ENCODE peak calls at places on chromosome 6, in nine cellular contexts. One of them, this sample, is unnamed.

GRCh38 chr6:126944512-126944911 is 174.0 kb upstream of the RSPO3 start:
- DNase-seq in ecto neural progenitor cell: no peak
- DNase-seq in CD4-positive, alpha-beta memory T cell: no peak
- DNase-seq in activated CD4-positive, CD25-positive, alpha-beta regulatory T cell: no peak
- DNase-seq in mucosa of descending colon: no peak
- DNase-seq in cerebellar cortex: no peak
- DNase-seq in epithelial cell of esophagus: no peak
- DNase-seq in NCI-H1092: no peak
- DNase-seq in fibroblast of mammary gland: peak
- DNase-seq in this sample: no peak

GRCh38 chr6:146503096-146503495 is 40.5 kb upstream of the RAB32 start:
- DNase-seq in CD4-positive, alpha-beta memory T cell: no peak
- DNase-seq in epithelial cell of esophagus: no peak
- DNase-seq in cerebellar cortex: no peak
- DNase-seq in activated CD4-positive, CD25-positive, alpha-beta regulatory T cell: no peak
- DNase-seq in fibroblast of mammary gland: no peak
- DNase-seq in mucosa of descending colon: no peak
- DNase-seq in NCI-H1092: no peak
- DNase-seq in ecto neural progenitor cell: no peak
- DNase-seq in this sample: no peak

GRCh38 chr6:108363756-108364356 is 69.0 kb downstream of the AFG1L start:
- DNase-seq in activated CD4-positive, CD25-positive, alpha-beta regulatory T cell: no peak
- DNase-seq in fibroblast of mammary gland: no peak
- DNase-seq in epithelial cell of esophagus: peak
- DNase-seq in CD4-positive, alpha-beta memory T cell: no peak
- DNase-seq in mucosa of descending colon: no peak
- DNase-seq in ecto neural progenitor cell: no peak
- DNase-seq in cerebellar cortex: no peak
- DNase-seq in NCI-H1092: no peak
- DNase-seq in this sample: no peak

GRCh38 chr6:170035896-170036295 is 255.0 kb downstream of the DLL1 start:
- DNase-seq in cerebellar cortex: no peak
- DNase-seq in CD4-positive, alpha-beta memory T cell: no peak
- DNase-seq in fibroblast of mammary gland: no peak
- DNase-seq in activated CD4-positive, CD25-positive, alpha-beta regulatory T cell: no peak
- DNase-seq in NCI-H1092: no peak
- DNase-seq in mucosa of descending colon: no peak
- DNase-seq in ecto neural progenitor cell: no peak
- DNase-seq in epithelial cell of esophagus: no peak
- DNase-seq in this sample: no peak

GRCh38 chr6:104409913-104410312 is 449.8 kb downstream of the HACE1 start:
- DNase-seq in activated CD4-positive, CD25-positive, alpha-beta regulatory T cell: no peak
- DNase-seq in CD4-positive, alpha-beta memory T cell: no peak
- DNase-seq in cerebellar cortex: no peak
- DNase-seq in ecto neural progenitor cell: no peak
- DNase-seq in fibroblast of mammary gland: peak
- DNase-seq in NCI-H1092: no peak
- DNase-seq in epithelial cell of esophagus: peak
- DNase-seq in mucosa of descending colon: no peak
- DNase-seq in this sample: no peak

GRCh38 chr6:138036955-138037592 is 70.1 kb downstream of the PERP start:
- DNase-seq in mucosa of descending colon: no peak
- DNase-seq in CD4-positive, alpha-beta memory T cell: no peak
- DNase-seq in epithelial cell of esophagus: peak
- DNase-seq in ecto neural progenitor cell: no peak
- DNase-seq in NCI-H1092: no peak
- DNase-seq in cerebellar cortex: no peak
- DNase-seq in activated CD4-positive, CD25-positive, alpha-beta regulatory T cell: no peak
- DNase-seq in fibroblast of mammary gland: no peak
- DNase-seq in this sample: peak

GRCh38 chr6:159969921-159970320 is 1.0 kb downstream of the IGF2R start:
- DNase-seq in mucosa of descending colon: peak
- DNase-seq in activated CD4-positive, CD25-positive, alpha-beta regulatory T cell: no peak
- DNase-seq in fibroblast of mammary gland: peak
- DNase-seq in NCI-H1092: peak
- DNase-seq in epithelial cell of esophagus: peak
- DNase-seq in ecto neural progenitor cell: peak
- DNase-seq in cerebellar cortex: peak
- DNase-seq in CD4-positive, alpha-beta memory T cell: no peak
- DNase-seq in this sample: peak

GRCh38 chr6:4085329-4085695 is 6.4 kb upstream of the FAM217A start:
- DNase-seq in mucosa of descending colon: no peak
- DNase-seq in ecto neural progenitor cell: no peak
- DNase-seq in fibroblast of mammary gland: peak
- DNase-seq in CD4-positive, alpha-beta memory T cell: no peak
- DNase-seq in cerebellar cortex: no peak
- DNase-seq in epithelial cell of esophagus: peak
- DNase-seq in NCI-H1092: no peak
- DNase-seq in activated CD4-positive, CD25-positive, alpha-beta regulatory T cell: no peak
- DNase-seq in this sample: no peak

GRCh38 chr6:135525550-135525949 is 28.0 kb upstream of the AHI1 start:
- DNase-seq in fibroblast of mammary gland: no peak
- DNase-seq in cerebellar cortex: no peak
- DNase-seq in CD4-positive, alpha-beta memory T cell: no peak
- DNase-seq in activated CD4-positive, CD25-positive, alpha-beta regulatory T cell: no peak
- DNase-seq in mucosa of descending colon: no peak
- DNase-seq in NCI-H1092: no peak
- DNase-seq in epithelial cell of esophagus: no peak
- DNase-seq in ecto neural progenitor cell: no peak
- DNase-seq in this sample: no peak

GRCh38 chr6:55943329-55943728 is 67.9 kb upstream of the BMP5 start:
- DNase-seq in epithelial cell of esophagus: no peak
- DNase-seq in cerebellar cortex: no peak
- DNase-seq in activated CD4-positive, CD25-positive, alpha-beta regulatory T cell: no peak
- DNase-seq in ecto neural progenitor cell: no peak
- DNase-seq in mucosa of descending colon: no peak
- DNase-seq in fibroblast of mammary gland: peak
- DNase-seq in NCI-H1092: no peak
- DNase-seq in CD4-positive, alpha-beta memory T cell: no peak
- DNase-seq in this sample: no peak

GRCh38 chr6:34459899-34460593 is 5.8 kb upstream of the PACSIN1 start:
- DNase-seq in fibroblast of mammary gland: peak
- DNase-seq in ecto neural progenitor cell: no peak
- DNase-seq in mucosa of descending colon: no peak
- DNase-seq in epithelial cell of esophagus: peak
- DNase-seq in activated CD4-positive, CD25-positive, alpha-beta regulatory T cell: peak
- DNase-seq in NCI-H1092: no peak
- DNase-seq in CD4-positive, alpha-beta memory T cell: peak
- DNase-seq in cerebellar cortex: peak
- DNase-seq in this sample: no peak

GRCh38 chr6:117676577-117677218 is 1.4 kb downstream of the NUS1 start:
- DNase-seq in ecto neural progenitor cell: no peak
- DNase-seq in cerebellar cortex: no peak
- DNase-seq in activated CD4-positive, CD25-positive, alpha-beta regulatory T cell: no peak
- DNase-seq in mucosa of descending colon: no peak
- DNase-seq in epithelial cell of esophagus: peak
- DNase-seq in CD4-positive, alpha-beta memory T cell: no peak
- DNase-seq in NCI-H1092: no peak
- DNase-seq in fibroblast of mammary gland: peak
- DNase-seq in this sample: no peak

GRCh38 chr6:163416640-163417253 is 2.2 kb downstream of the QKI start:
- DNase-seq in CD4-positive, alpha-beta memory T cell: peak
- DNase-seq in ecto neural progenitor cell: no peak
- DNase-seq in fibroblast of mammary gland: peak
- DNase-seq in mucosa of descending colon: no peak
- DNase-seq in epithelial cell of esophagus: peak
- DNase-seq in activated CD4-positive, CD25-positive, alpha-beta regulatory T cell: no peak
- DNase-seq in NCI-H1092: no peak
- DNase-seq in cerebellar cortex: peak
- DNase-seq in this sample: no peak

GRCh38 chr6:72720464-72720863 is 98.6 kb downstream of the KCNQ5 start:
- DNase-seq in fibroblast of mammary gland: no peak
- DNase-seq in ecto neural progenitor cell: no peak
- DNase-seq in CD4-positive, alpha-beta memory T cell: no peak
- DNase-seq in mucosa of descending colon: no peak
- DNase-seq in NCI-H1092: no peak
- DNase-seq in cerebellar cortex: no peak
- DNase-seq in activated CD4-positive, CD25-positive, alpha-beta regulatory T cell: no peak
- DNase-seq in epithelial cell of esophagus: peak
- DNase-seq in this sample: no peak